ENCODE peak calls at places on chromosomes 2 and 18, in nine cellular contexts. One of them, this sample, is unnamed.

GRCh38 chr2:139885921-139886498 is 1105.8 kb upstream of the NXPH2 start:
- DNase-seq in pons: no peak
- DNase-seq in activated T-cell treated with anti-CD3 and anti-CD28 coated beads for 1 hour: no peak
- DNase-seq in effector memory CD4-positive, alpha-beta T cell: no peak
- DNase-seq in esophagus squamous epithelium: no peak
- DNase-seq in Calu3: no peak
- DNase-seq in heart left ventricle: no peak
- DNase-seq in stimulated activated CD4-positive, alpha-beta T cell treated with anti-CD3 and anti-CD28 coated beads, TNF-alpha, amount 100 ng/mL, for 1 hour: no peak
- DNase-seq in NCI-H524: no peak
- DNase-seq in this sample: no peak

GRCh38 chr2:98476192-98476868 is 31.7 kb downstream of the INPP4A start:
- DNase-seq in pons: no peak
- DNase-seq in stimulated activated CD4-positive, alpha-beta T cell treated with anti-CD3 and anti-CD28 coated beads, TNF-alpha, amount 100 ng/mL, for 1 hour: no peak
- DNase-seq in Calu3: no peak
- DNase-seq in effector memory CD4-positive, alpha-beta T cell: no peak
- DNase-seq in NCI-H524: peak; percentile 83
- DNase-seq in heart left ventricle: no peak
- DNase-seq in activated T-cell treated with anti-CD3 and anti-CD28 coated beads for 1 hour: no peak
- DNase-seq in esophagus squamous epithelium: no peak
- DNase-seq in this sample: no peak

GRCh38 chr2:97011977-97012569 is 25.7 kb upstream of the FAM178B start:
- DNase-seq in Calu3: peak; percentile 14
- DNase-seq in stimulated activated CD4-positive, alpha-beta T cell treated with anti-CD3 and anti-CD28 coated beads, TNF-alpha, amount 100 ng/mL, for 1 hour: no peak
- DNase-seq in pons: peak; percentile 87
- DNase-seq in heart left ventricle: no peak
- DNase-seq in effector memory CD4-positive, alpha-beta T cell: no peak
- DNase-seq in esophagus squamous epithelium: no peak
- DNase-seq in activated T-cell treated with anti-CD3 and anti-CD28 coated beads for 1 hour: no peak
- DNase-seq in NCI-H524: peak; percentile 62
- DNase-seq in this sample: peak; percentile 84

GRCh38 chr18:500230-500555 is 308 bp downstream of the COLEC12 start:
- DNase-seq in Calu3: no peak
- DNase-seq in esophagus squamous epithelium: no peak
- DNase-seq in NCI-H524: no peak
- DNase-seq in effector memory CD4-positive, alpha-beta T cell: no peak
- DNase-seq in heart left ventricle: peak; percentile 36
- DNase-seq in stimulated activated CD4-positive, alpha-beta T cell treated with anti-CD3 and anti-CD28 coated beads, TNF-alpha, amount 100 ng/mL, for 1 hour: no peak
- DNase-seq in activated T-cell treated with anti-CD3 and anti-CD28 coated beads for 1 hour: no peak
- DNase-seq in pons: no peak
- DNase-seq in this sample: no peak

GRCh38 chr2:98759338-98759737 is 28.4 kb upstream of the MGAT4A start:
- DNase-seq in pons: no peak
- DNase-seq in Calu3: no peak
- DNase-seq in activated T-cell treated with anti-CD3 and anti-CD28 coated beads for 1 hour: no peak
- DNase-seq in effector memory CD4-positive, alpha-beta T cell: no peak
- DNase-seq in NCI-H524: no peak
- DNase-seq in esophagus squamous epithelium: no peak
- DNase-seq in stimulated activated CD4-positive, alpha-beta T cell treated with anti-CD3 and anti-CD28 coated beads, TNF-alpha, amount 100 ng/mL, for 1 hour: no peak
- DNase-seq in heart left ventricle: no peak
- DNase-seq in this sample: no peak

GRCh38 chr2:23418490-23418911 is 33.5 kb downstream of the KLHL29 start:
- DNase-seq in pons: no peak
- DNase-seq in NCI-H524: peak; percentile 21
- DNase-seq in esophagus squamous epithelium: no peak
- DNase-seq in heart left ventricle: no peak
- DNase-seq in Calu3: no peak
- DNase-seq in stimulated activated CD4-positive, alpha-beta T cell treated with anti-CD3 and anti-CD28 coated beads, TNF-alpha, amount 100 ng/mL, for 1 hour: no peak
- DNase-seq in activated T-cell treated with anti-CD3 and anti-CD28 coated beads for 1 hour: no peak
- DNase-seq in effector memory CD4-positive, alpha-beta T cell: no peak
- DNase-seq in this sample: no peak

GRCh38 chr18:56823986-56824385 is 172.8 kb downstream of the WDR7 start:
- DNase-seq in pons: no peak
- DNase-seq in heart left ventricle: no peak
- DNase-seq in stimulated activated CD4-positive, alpha-beta T cell treated with anti-CD3 and anti-CD28 coated beads, TNF-alpha, amount 100 ng/mL, for 1 hour: no peak
- DNase-seq in NCI-H524: no peak
- DNase-seq in activated T-cell treated with anti-CD3 and anti-CD28 coated beads for 1 hour: no peak
- DNase-seq in Calu3: no peak
- DNase-seq in effector memory CD4-positive, alpha-beta T cell: no peak
- DNase-seq in esophagus squamous epithelium: no peak
- DNase-seq in this sample: no peak

GRCh38 chr2:209663149-209663548 is 108.5 kb upstream of the UNC80 start:
- DNase-seq in Calu3: no peak
- DNase-seq in heart left ventricle: no peak
- DNase-seq in esophagus squamous epithelium: no peak
- DNase-seq in effector memory CD4-positive, alpha-beta T cell: no peak
- DNase-seq in pons: no peak
- DNase-seq in stimulated activated CD4-positive, alpha-beta T cell treated with anti-CD3 and anti-CD28 coated beads, TNF-alpha, amount 100 ng/mL, for 1 hour: no peak
- DNase-seq in activated T-cell treated with anti-CD3 and anti-CD28 coated beads for 1 hour: no peak
- DNase-seq in NCI-H524: no peak
- DNase-seq in this sample: peak; percentile 32

GRCh38 chr18:8960740-8961657 is 141.5 kb upstream of the NDUFV2 start:
- DNase-seq in stimulated activated CD4-positive, alpha-beta T cell treated with anti-CD3 and anti-CD28 coated beads, TNF-alpha, amount 100 ng/mL, for 1 hour: no peak
- DNase-seq in activated T-cell treated with anti-CD3 and anti-CD28 coated beads for 1 hour: no peak
- DNase-seq in pons: no peak
- DNase-seq in heart left ventricle: no peak
- DNase-seq in effector memory CD4-positive, alpha-beta T cell: no peak
- DNase-seq in Calu3: peak; percentile 51
- DNase-seq in esophagus squamous epithelium: no peak
- DNase-seq in NCI-H524: no peak
- DNase-seq in this sample: no peak

GRCh38 chr2:224887159-224887558 is 155.1 kb downstream of the DOCK10 start:
- DNase-seq in effector memory CD4-positive, alpha-beta T cell: no peak
- DNase-seq in stimulated activated CD4-positive, alpha-beta T cell treated with anti-CD3 and anti-CD28 coated beads, TNF-alpha, amount 100 ng/mL, for 1 hour: no peak
- DNase-seq in NCI-H524: no peak
- DNase-seq in activated T-cell treated with anti-CD3 and anti-CD28 coated beads for 1 hour: no peak
- DNase-seq in pons: no peak
- DNase-seq in esophagus squamous epithelium: no peak
- DNase-seq in heart left ventricle: no peak
- DNase-seq in Calu3: no peak
- DNase-seq in this sample: no peak

GRCh38 chr2:232441147-232441651 is 14.8 kb upstream of the ALPI start:
- DNase-seq in esophagus squamous epithelium: no peak
- DNase-seq in stimulated activated CD4-positive, alpha-beta T cell treated with anti-CD3 and anti-CD28 coated beads, TNF-alpha, amount 100 ng/mL, for 1 hour: no peak
- DNase-seq in heart left ventricle: no peak
- DNase-seq in pons: no peak
- DNase-seq in effector memory CD4-positive, alpha-beta T cell: no peak
- DNase-seq in Calu3: no peak
- DNase-seq in NCI-H524: no peak
- DNase-seq in activated T-cell treated with anti-CD3 and anti-CD28 coated beads for 1 hour: no peak
- DNase-seq in this sample: no peak